ENCODE peak calls at places on chromosome 11, in ten cellular contexts. W is dorsolateral prefrontal cortex; D is sigmoid colon; H is CD4-positive, alpha-beta memory T cell; I is effector memory CD4-positive, alpha-beta T cell; P is suprapubic skin; F is transverse colon; Z is colonic mucosa; M is GM23338; G is heart left ventricle. N is an unnamed sample.

GRCh38 chr11:13152264-13152663 is 125.3 kb upstream of the BMAL1 start:
- DNase-seq in M (no peak), W (no peak), Z (no peak), P (no peak), G (no peak), D (no peak), I (no peak), F (no peak), H (no peak), N (no peak)

GRCh38 chr11:14094481-14095037 is 132.0 kb downstream of the SPON1 start:
- DNase-seq in P (no peak), M (no peak), W (no peak), Z (no peak), F (no peak), H (no peak), D (no peak), G (no peak), I (no peak), N (no peak)

GRCh38 chr11:117468888-117469287 is 141.2 kb downstream of the CEP164 start:
- DNase-seq in P (no peak), G (no peak), M (peak), H (no peak), F (no peak), D (peak), W (peak), I (no peak), Z (no peak), N (no peak)

GRCh38 chr11:59243633-59244032 is 30.9 kb upstream of the MPEG1 start:
- DNase-seq in Z (no peak), P (no peak), M (no peak), G (no peak), F (no peak), I (no peak), W (no peak), D (no peak), H (no peak), N (no peak)

GRCh38 chr11:69220581-69221051 is 64.9 kb downstream of the SMIM38 start:
- DNase-seq in Z (no peak), P (peak), F (no peak), H (no peak), I (no peak), D (peak), M (no peak), G (peak), W (no peak), N (no peak)

GRCh38 chr11:86688398-86689179 is 16.2 kb upstream of the ME3 start:
- DNase-seq in W (no peak), H (no peak), Z (no peak), D (no peak), P (no peak), G (no peak), F (no peak), M (no peak), I (no peak), N (no peak)

GRCh38 chr11:15707971-15708370 is 593.2 kb downstream of the INSC start:
- DNase-seq in P (peak), G (peak), M (peak), H (no peak), D (no peak), I (no peak), W (no peak), Z (peak), F (peak), N (no peak)

GRCh38 chr11:17298302-17298701 is 21.8 kb downstream of the NUCB2 start:
- DNase-seq in M (no peak), P (no peak), G (no peak), F (no peak), H (no peak), W (no peak), D (no peak), I (no peak), Z (no peak), N (no peak)

GRCh38 chr11:12005061-12005460 is 3.4 kb downstream of the DKK3 start:
- DNase-seq in I (no peak), H (no peak), D (no peak), F (no peak), W (no peak), G (no peak), M (no peak), Z (no peak), P (no peak), N (no peak)

GRCh38 chr11:44014968-44015623 is 32.7 kb upstream of the ACCSL start:
- DNase-seq in F (no peak), G (no peak), P (no peak), I (no peak), D (peak), H (no peak), W (no peak), M (no peak), Z (no peak), N (no peak)

GRCh38 chr11:127063191-127063590 is 62.6 kb upstream of the KIRREL3 start:
- DNase-seq in H (no peak), F (no peak), D (no peak), M (no peak), I (no peak), W (no peak), P (no peak), G (no peak), Z (no peak), N (no peak)

GRCh38 chr11:8288824-8289223 is 25.1 kb upstream of the LMO1 start:
- DNase-seq in W (no peak), P (no peak), D (peak), F (no peak), Z (no peak), H (no peak), I (no peak), M (no peak), G (no peak), N (no peak)

GRCh38 chr11:45169310-45170072 is 23.1 kb downstream of the PRDM11 start:
- DNase-seq in W (no peak), D (no peak), G (no peak), H (no peak), I (no peak), Z (no peak), P (no peak), F (no peak), M (no peak), N (no peak)

GRCh38 chr11:69238562-69239319 is 55.2 kb upstream of the MYEOV start:
- DNase-seq in G (peak), P (no peak), F (no peak), Z (peak), W (no peak), D (peak), H (no peak), I (no peak), M (no peak), N (no peak)

GRCh38 chr11:62392506-62392905 is 26.3 kb upstream of the SCGB1A1 start:
- DNase-seq in F (no peak), H (no peak), D (no peak), Z (no peak), G (no peak), W (no peak), P (peak), I (no peak), M (no peak), N (no peak)

GRCh38 chr11:9075441-9076000 is 15.9 kb downstream of the SCUBE2 start:
- DNase-seq in I (no peak), G (no peak), P (no peak), F (no peak), W (no peak), H (no peak), M (no peak), Z (no peak), D (no peak), N (no peak)

GRCh38 chr11:90753546-90753945 is 530.7 kb upstream of the CHORDC1 start:
- DNase-seq in Z (no peak), G (no peak), M (no peak), D (no peak), P (no peak), F (no peak), H (no peak), I (no peak), W (no peak), N (no peak)

GRCh38 chr11:74278721-74279148 is 32.7 kb downstream of the P4HA3 start:
- DNase-seq in P (peak), F (peak), H (no peak), Z (no peak), W (no peak), G (peak), M (no peak), D (peak), I (no peak), N (no peak)

GRCh38 chr11:92865352-92865751 is 104.1 kb upstream of the MTNR1B start:
- DNase-seq in I (no peak), Z (no peak), H (no peak), W (no peak), F (no peak), G (no peak), M (no peak), D (no peak), P (no peak), N (no peak)
- H3K27ac ChIP-seq in I (no peak), Z (no peak), H (no peak), W (no peak), F (no peak), G (no peak), M (no peak), D (no peak), P (no peak), N (no peak)

GRCh38 chr11:118618115-118618990 is 10.9 kb downstream of the PHLDB1 start:
- DNase-seq in I (no peak), Z (peak), D (peak), M (no peak), H (no peak), G (peak), F (no peak), W (peak), P (peak), N (peak)
- H3K27ac ChIP-seq in I (no peak), Z (peak), D (peak), M (no peak), H (no peak), G (peak), F (peak), W (peak), P (peak), N (peak)

GRCh38 chr11:128735935-128736610 is 42.2 kb downstream of the FLI1 start:
- DNase-seq in M (no peak), D (no peak), Z (no peak), I (no peak), W (no peak), P (no peak), G (no peak), H (no peak), F (no peak), N (no peak)
- H3K27ac ChIP-seq in M (no peak), D (no peak), Z (no peak), I (peak), W (no peak), P (no peak), G (no peak), H (peak), F (no peak), N (no peak)

GRCh38 chr11:47860526-47860925 is 12.4 kb upstream of the NUP160 start:
- DNase-seq in H (no peak), G (no peak), I (no peak), P (no peak), M (no peak), W (no peak), Z (no peak), F (no peak), D (no peak), N (no peak)

GRCh38 chr11:47856186-47856585 is 8.0 kb upstream of the NUP160 start:
- DNase-seq in W (no peak), G (no peak), I (no peak), H (no peak), D (no peak), Z (no peak), F (no peak), M (no peak), P (no peak), N (no peak)

GRCh38 chr11:47854667-47855066 is 6.5 kb upstream of the NUP160 start:
- DNase-seq in P (no peak), D (no peak), M (no peak), Z (no peak), G (no peak), W (no peak), I (no peak), H (no peak), F (no peak), N (no peak)

GRCh38 chr11:47858169-47858543 is 10.0 kb upstream of the NUP160 start:
- DNase-seq in W (no peak), H (no peak), I (no peak), P (no peak), D (no peak), Z (no peak), G (no peak), F (no peak), M (no peak), N (no peak)

GRCh38 chr11:47857485-47858168 is 9.5 kb upstream of the NUP160 start:
- DNase-seq in P (no peak), G (no peak), F (no peak), Z (no peak), I (no peak), D (no peak), W (no peak), M (no peak), H (no peak), N (no peak)
- H3K27ac ChIP-seq in P (no peak), G (no peak), F (no peak), Z (no peak), I (no peak), D (no peak), W (no peak), M (no peak), H (no peak), N (no peak)

GRCh38 chr11:130672911-130673310 is 224.5 kb downstream of the ADAMTS15 start:
- DNase-seq in P (no peak), I (no peak), M (no peak), D (no peak), H (no peak), Z (no peak), W (no peak), F (no peak), G (no peak), N (no peak)

GRCh38 chr11:130675917-130676316 is 227.5 kb downstream of the ADAMTS15 start:
- DNase-seq in F (no peak), D (no peak), W (no peak), I (no peak), Z (no peak), G (no peak), M (no peak), P (no peak), H (no peak), N (no peak)

GRCh38 chr11:130675456-130675855 is 227.0 kb downstream of the ADAMTS15 start:
- DNase-seq in W (no peak), D (peak), M (no peak), P (peak), I (no peak), H (no peak), G (peak), Z (no peak), F (peak), N (no peak)

GRCh38 chr11:130673698-130674097 is 225.3 kb downstream of the ADAMTS15 start:
- DNase-seq in F (no peak), P (no peak), D (no peak), I (no peak), W (no peak), H (no peak), M (no peak), G (no peak), Z (no peak), N (no peak)

DNA sequence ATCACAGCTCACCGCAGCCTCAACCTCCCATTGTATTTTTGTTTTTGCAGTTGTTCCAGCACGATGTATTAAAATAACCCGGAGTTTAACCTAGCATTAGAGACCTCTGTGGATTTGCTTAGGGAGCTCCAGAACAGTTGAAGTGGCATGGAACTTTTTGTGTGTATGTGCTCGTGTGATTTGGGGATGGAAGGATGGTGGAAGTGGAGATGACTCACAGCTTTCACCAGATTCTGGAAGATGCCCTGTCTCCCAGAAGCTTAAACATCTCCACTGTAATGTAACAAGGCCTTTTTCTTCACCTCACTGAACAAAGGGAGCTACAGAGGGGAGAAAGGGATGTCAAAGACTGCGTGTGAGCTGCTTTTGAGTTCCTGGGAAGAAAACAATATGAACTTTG is 226.2 kb downstream of the ADAMTS15 start:
- DNase-seq in H (no peak), P (no peak), Z (no peak), W (no peak), F (no peak), M (no peak), G (no peak), I (no peak), D (no peak), N (no peak)
- H3K27ac ChIP-seq in H (no peak), P (no peak), Z (no peak), W (no peak), F (peak), M (no peak), G (peak), I (no peak), D (peak), N (no peak)

GRCh38 chr11:83721286-83721685 is 435.1 kb upstream of the CCDC90B start:
- DNase-seq in P (no peak), G (no peak), M (no peak), H (no peak), Z (no peak), D (no peak), I (no peak), F (no peak), W (no peak), N (no peak)

GRCh38 chr11:83715927-83716525 is 429.9 kb upstream of the CCDC90B start:
- DNase-seq in Z (no peak), M (no peak), W (no peak), I (no peak), F (no peak), P (no peak), G (no peak), H (no peak), D (no peak), N (no peak)

GRCh38 chr11:83713701-83714100 is 427.5 kb upstream of the CCDC90B start:
- DNase-seq in G (no peak), M (no peak), H (no peak), I (no peak), D (no peak), Z (no peak), F (no peak), W (peak), P (no peak), N (no peak)

GRCh38 chr11:83720675-83721074 is 434.5 kb upstream of the CCDC90B start:
- DNase-seq in F (no peak), Z (no peak), M (peak), I (no peak), W (no peak), H (no peak), G (no peak), P (no peak), D (no peak), N (no peak)

DNA sequence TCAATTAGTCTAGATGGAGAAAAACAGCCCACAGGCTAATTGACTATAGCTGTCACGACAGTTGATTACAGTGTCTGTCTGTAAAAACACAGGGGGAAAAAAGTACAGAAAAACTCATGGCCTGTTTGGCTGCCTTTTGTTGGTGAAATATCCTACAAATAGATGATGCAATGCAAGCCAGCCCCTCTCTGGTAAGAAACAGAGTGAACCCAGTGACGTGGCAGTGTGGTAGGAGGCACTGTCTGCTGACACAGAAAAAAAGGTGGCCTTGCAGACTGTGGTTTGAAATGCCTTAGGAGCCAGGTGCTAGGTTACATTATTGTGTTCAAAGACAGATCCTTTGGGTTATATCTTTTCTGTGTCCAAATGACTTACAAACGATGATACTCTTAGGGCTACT is 431.4 kb upstream of the CCDC90B start:
- DNase-seq in Z (no peak), W (no peak), M (peak), F (no peak), I (no peak), G (no peak), D (no peak), H (no peak), P (no peak), N (no peak)
- H3K27ac ChIP-seq in Z (no peak), W (no peak), M (no peak), F (no peak), I (no peak), G (no peak), D (no peak), H (no peak), P (no peak), N (no peak)

GRCh38 chr11:67022961-67023956 is at the start of gene SYT12:
- DNase-seq in P (no peak), M (peak), Z (no peak), W (peak), F (no peak), D (no peak), G (no peak), H (no peak), I (no peak), N (no peak)

GRCh38 chr11:67024966-67025365 is 2.0 kb downstream of the SYT12 start:
- DNase-seq in H (no peak), F (no peak), I (no peak), P (no peak), M (no peak), Z (no peak), G (no peak), D (no peak), W (no peak), N (no peak)

GRCh38 chr11:67025750-67026149 is 2.8 kb downstream of the SYT12 start:
- DNase-seq in H (no peak), Z (no peak), I (no peak), M (no peak), W (no peak), F (no peak), D (no peak), P (no peak), G (no peak), N (no peak)

GRCh38 chr11:67023957-67024353 is 1.0 kb downstream of the SYT12 start:
- DNase-seq in G (no peak), H (no peak), W (no peak), I (no peak), P (no peak), M (no peak), F (no peak), Z (no peak), D (no peak), N (no peak)

DNA sequence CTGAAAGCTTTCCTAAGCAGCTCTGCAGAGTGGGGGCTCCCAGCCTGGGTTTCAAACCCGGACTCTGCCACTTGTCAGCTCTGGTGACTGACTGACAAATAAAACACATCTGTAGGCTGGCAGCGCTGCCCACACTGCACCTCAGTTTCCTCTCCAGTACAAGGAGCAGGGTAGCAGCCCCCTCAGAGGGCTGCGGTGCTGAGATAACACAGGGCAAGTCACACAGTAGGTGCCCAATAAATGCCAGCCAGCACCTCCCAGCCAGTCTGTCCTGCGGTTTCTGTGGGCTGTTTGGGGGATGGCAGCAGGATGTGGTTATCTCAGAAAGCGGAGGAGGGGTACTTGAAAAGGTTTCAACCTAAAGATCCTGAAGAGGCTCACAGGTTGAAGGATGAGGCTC is 1.5 kb downstream of the SYT12 start:
- DNase-seq in F (no peak), W (no peak), H (peak), I (peak), P (no peak), D (no peak), G (no peak), M (no peak), Z (no peak), N (no peak)
- H3K27ac ChIP-seq in F (no peak), W (peak), H (no peak), I (no peak), P (no peak), D (no peak), G (no peak), M (no peak), Z (no peak), N (no peak)

GRCh38 chr11:1336836-1337646 is 27.6 kb upstream of the TOLLIP start:
- DNase-seq in F (peak), G (no peak), I (peak), H (peak), Z (peak), P (peak), M (peak), D (peak), W (no peak), N (no peak)

GRCh38 chr11:1333091-1333772 is 23.8 kb upstream of the TOLLIP start:
- DNase-seq in P (no peak), H (no peak), Z (no peak), W (no peak), F (no peak), M (no peak), D (no peak), I (no peak), G (no peak), N (no peak)

GRCh38 chr11:1335811-1336761 is 26.7 kb upstream of the TOLLIP start:
- DNase-seq in W (peak), H (peak), G (peak), M (peak), F (peak), P (peak), Z (peak), D (peak), I (peak), N (no peak)

GRCh38 chr11:1333860-1334259 is 24.4 kb upstream of the TOLLIP start:
- DNase-seq in I (no peak), M (no peak), D (peak), P (no peak), F (no peak), H (no peak), G (no peak), W (no peak), Z (no peak), N (no peak)

DNA sequence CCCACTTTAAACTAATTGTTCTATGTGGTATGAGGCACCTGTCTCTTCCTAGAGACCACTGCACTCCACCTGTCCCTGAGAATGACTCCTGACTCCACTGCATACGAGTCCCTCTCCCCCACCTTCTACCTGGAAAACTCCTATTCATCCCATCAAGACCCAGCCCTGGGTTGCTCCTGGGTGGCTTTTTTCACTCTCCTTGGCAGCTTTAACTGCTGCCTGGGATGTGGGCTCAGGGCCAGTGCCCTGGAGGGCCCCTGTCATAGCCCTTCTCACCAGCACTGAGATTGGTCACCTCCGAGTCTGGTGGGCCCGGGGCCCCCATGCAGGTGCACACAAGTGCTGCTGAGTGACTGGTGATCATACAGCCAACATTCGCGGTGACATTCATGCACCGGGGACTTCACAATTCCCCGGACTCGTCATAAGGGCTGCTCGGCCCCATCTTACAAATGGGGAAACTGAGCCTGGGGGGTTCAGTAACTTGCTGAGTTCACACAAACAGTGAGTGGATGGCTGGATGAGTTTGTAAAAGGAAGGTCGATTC is 25.9 kb upstream of the TOLLIP start:
- DNase-seq in Z (no peak), P (peak), G (no peak), M (no peak), F (no peak), W (no peak), D (no peak), H (no peak), I (no peak), N (no peak)
- H3K27ac ChIP-seq in Z (no peak), P (no peak), G (no peak), M (no peak), F (no peak), W (peak), D (peak), H (peak), I (no peak), N (no peak)

N was measured in substantia nigra.